ENCODE peak calls at places on chromosomes 4 and X, in six cellular contexts. T is CD4-positive, CD25-positive, alpha-beta regulatory T cell; A is stomach; B is left lung; R is breast epithelium; H is MM.1S. U is an unnamed sample. For H3K36me3, the result is how much of the 10 kb centered on the place peaks cover.

GRCh38 chrX:70432936-70433847 is 10.1 kb downstream of the GDPD2 start:
- DNase-seq in T (no peak), B (no peak), H (peak), A (no peak), R (no peak), U (no peak)

GRCh38 chr4:3193531-3194203 is 55.3 kb upstream of the MSANTD1 start:
- DNase-seq in T (no peak), B (no peak), R (no peak), A (no peak), H (no peak), U (no peak)

GRCh38 chr4:78704981-78705757 is 71.0 kb upstream of the BMP2K start:
- DNase-seq in H (no peak), A (no peak), B (no peak), T (no peak), R (no peak), U (no peak)

GRCh38 chrX:150324035-150324728 is 38.9 kb upstream of the MAMLD1 start:
- DNase-seq in H (no peak), T (no peak), B (no peak), R (no peak), A (no peak), U (no peak)

GRCh38 chrX:154374361-154375155 is at the start of gene FLNA:
- DNase-seq in A (peak), T (no peak), B (no peak), H (peak), R (no peak), U (peak)

GRCh38 chr4:22485751-22486150 is 30.1 kb downstream of the ADGRA3 start:
- DNase-seq in T (no peak), H (no peak), R (no peak), B (no peak), A (no peak), U (no peak)

GRCh38 chr4:187084696-187085095 is 361.0 kb upstream of the FAT1 start:
- DNase-seq in A (no peak), B (no peak), H (no peak), T (no peak), R (no peak), U (no peak)

GRCh38 chrX:54473993-54474859 is 21.8 kb downstream of the FGD1 start:
- DNase-seq in A (no peak), T (no peak), B (no peak), H (no peak), R (no peak), U (no peak)

GRCh38 chrX:121165930-121166359 is 118.5 kb downstream of the GLUD2 start:
- DNase-seq in A (no peak), B (no peak), T (no peak), R (no peak), H (no peak), U (no peak)

GRCh38 chrX:119069762-119070161 is 3.0 kb upstream of the CT47C1 start:
- DNase-seq in A (no peak), T (no peak), B (no peak), R (no peak), H (no peak), U (no peak)

GRCh38 chr4:155705664-155706063 is 39.0 kb downstream of the GUCY1A1 start:
- DNase-seq in H (no peak), B (no peak), T (no peak), A (no peak), R (no peak), U (no peak)

GRCh38 chr4:120658772-120659171 is 263.8 kb downstream of the PRDM5 start:
- DNase-seq in H (no peak), T (no peak), B (no peak), R (no peak), A (no peak), U (no peak)

GRCh38 chr4:85005865-85006377 is 39.4 kb upstream of the WDFY3 start:
- DNase-seq in T (no peak), R (no peak), A (no peak), B (no peak), H (no peak), U (no peak)

GRCh38 chr4:54318904-54319303 is 89.8 kb downstream of the PDGFRA start:
- DNase-seq in B (no peak), H (peak), R (no peak), T (no peak), A (no peak), U (no peak)

GRCh38 chr4:3308691-3309090 is 15.9 kb downstream of the RGS12 start:
- DNase-seq in A (no peak), B (peak), R (peak), T (no peak), H (no peak), U (peak)

GRCh38 chr4:129344058-129344457 is 248.1 kb downstream of the C4orf33 start:
- DNase-seq in B (no peak), T (no peak), H (peak), A (no peak), R (no peak), U (no peak)

GRCh38 chrX:119008122-119008744 is 33.8 kb downstream of the LONRF3 start:
- DNase-seq in B (no peak), R (no peak), T (no peak), A (peak), H (peak), U (no peak)

GRCh38 chrX:9785944-9786741 is at the start of gene SHROOM2:
- DNase-seq in R (no peak), H (no peak), T (no peak), A (peak), B (no peak), U (peak)

GRCh38 chr4:45064741-45065140 is 338.4 kb upstream of the GNPDA2 start:
- DNase-seq in A (no peak), H (no peak), R (no peak), B (no peak), T (no peak), U (no peak)

GRCh38 chr4:65665951-65666523 is 4.3 kb downstream of the EPHA5 start:
- DNase-seq in R (no peak), A (no peak), B (no peak), T (no peak), H (no peak), U (no peak)

GRCh38 chr4:89078300-89078699 is 21.3 kb upstream of the FAM13A start:
- DNase-seq in R (no peak), T (no peak), H (no peak), A (no peak), B (no peak), U (no peak)

GRCh38 chrX:120213438-120214265 is 37.0 kb upstream of the ZBTB33 start:
- DNase-seq in R (no peak), A (peak), B (no peak), T (peak), H (peak), U (no peak)

GRCh38 chrX:40173662-40174593 is 76.2 kb upstream of the BCOR start:
- DNase-seq in A (peak), H (peak), R (no peak), T (peak), B (peak), U (peak)

GRCh38 chrX:40172980-40173661 is 75.4 kb upstream of the BCOR start:
- DNase-seq in T (no peak), B (no peak), R (no peak), H (no peak), A (no peak), U (no peak)

GRCh38 chrX:40175416-40176255 is 77.9 kb upstream of the BCOR start:
- DNase-seq in H (peak), A (peak), B (peak), T (peak), R (no peak), U (peak)

GRCh38 chrX:40176256-40176978 is 78.7 kb upstream of the BCOR start:
- DNase-seq in B (peak), T (peak), R (no peak), H (peak), A (peak), U (peak)

DNA sequence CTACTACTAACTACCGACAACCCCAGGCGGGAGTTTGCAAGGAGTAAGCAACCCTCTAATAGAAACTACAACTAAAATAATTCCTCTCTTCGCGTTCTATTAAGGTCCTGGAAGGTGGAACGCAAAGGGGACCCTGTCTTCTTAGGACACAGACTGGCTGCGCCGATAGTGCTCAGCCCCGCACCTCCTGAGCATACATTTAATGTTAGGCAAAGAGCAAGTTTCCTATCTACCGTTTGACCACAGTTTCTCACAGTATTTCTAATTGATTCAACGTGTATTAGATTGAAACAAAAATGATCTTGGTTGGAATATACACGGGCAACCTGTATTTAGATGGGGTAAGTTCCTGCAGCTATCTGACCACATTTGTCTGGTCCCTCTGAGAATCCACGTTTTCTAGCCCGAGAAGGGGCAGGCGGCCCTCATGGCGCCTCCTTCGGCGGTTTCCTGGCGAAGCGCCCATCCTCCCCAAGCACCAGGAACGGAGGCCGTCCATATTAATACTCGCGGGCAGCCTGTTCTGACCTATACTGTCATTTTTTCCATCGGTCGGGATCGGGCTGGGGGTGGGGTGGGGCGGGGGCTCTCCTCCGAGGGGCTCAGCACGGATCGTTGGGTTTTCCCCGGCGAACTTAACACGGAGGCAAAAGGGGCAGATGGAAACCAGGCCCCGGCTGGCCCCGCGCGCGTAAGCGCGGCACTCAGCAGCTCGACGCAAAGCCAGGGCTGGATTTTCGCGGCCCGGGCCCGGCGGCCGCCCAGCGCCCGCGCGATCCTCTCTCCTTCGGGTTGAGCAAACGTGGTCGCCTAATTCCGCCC is 77.0 kb upstream of the BCOR start:
- DNase-seq in A (peak), B (peak), H (peak), T (no peak), R (no peak), U (peak)
- H3K27ac ChIP-seq in A (peak), B (peak), H (peak), T (peak), R (peak), U (peak)

DNA sequence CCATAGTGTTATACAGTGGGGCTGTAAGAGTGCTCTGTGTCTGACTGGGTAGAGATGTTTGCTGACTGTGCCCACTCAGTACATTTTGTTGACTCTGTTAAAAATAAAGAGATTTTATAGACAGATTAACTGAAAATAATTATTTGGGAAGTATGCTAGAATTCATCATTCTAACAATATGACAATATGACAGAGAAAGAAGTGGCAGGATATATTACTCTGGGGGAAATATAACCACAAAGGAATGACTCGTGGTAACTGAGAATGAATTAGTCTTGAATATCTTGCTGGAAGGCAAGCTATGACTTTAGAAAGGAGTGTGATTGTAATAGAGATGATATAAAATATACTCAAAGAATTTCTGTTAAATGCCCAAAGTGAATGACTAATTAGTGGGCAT is 46.8 kb downstream of the TMEM165 start:
- DNase-seq in A (no peak), H (no peak), B (no peak), T (no peak), R (no peak), U (no peak)
- H3K36me3 ChIP-seq in A (half or more), H (under half), B (under half), T (under half), R (under half), U (under half)

GRCh38 chr4:23999714-24000113 is 109.9 kb upstream of the PPARGC1A start:
- DNase-seq in H (no peak), A (no peak), T (no peak), B (no peak), R (no peak), U (no peak)
- H3K27ac ChIP-seq in H (no peak), A (no peak), T (no peak), B (no peak), R (no peak), U (no peak)

DNA sequence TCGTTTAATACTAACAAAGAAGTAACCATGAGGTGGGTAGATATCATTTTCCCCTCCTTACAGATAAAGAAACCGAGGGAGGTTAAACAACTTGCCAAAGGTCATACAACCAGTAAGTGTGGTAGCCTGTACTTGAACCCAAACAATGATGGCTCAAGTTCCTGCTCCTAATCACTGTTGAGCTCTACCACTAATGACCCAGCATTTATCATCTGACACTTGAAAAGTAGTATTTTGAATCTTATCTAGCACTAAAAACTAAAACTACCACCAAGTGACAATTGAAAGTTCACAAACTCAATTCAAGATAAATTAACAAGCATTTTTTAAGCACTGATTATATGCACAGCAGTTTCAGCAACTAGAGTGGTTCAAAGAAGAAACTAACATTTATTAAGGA is 13.1 kb downstream of the FBXW7 start:
- DNase-seq in B (no peak), T (no peak), A (no peak), H (no peak), R (no peak), U (no peak)
- H3K36me3 ChIP-seq in B (under half), T (under half), A (under half), H (under half), R (under half), U (under half)

DNA sequence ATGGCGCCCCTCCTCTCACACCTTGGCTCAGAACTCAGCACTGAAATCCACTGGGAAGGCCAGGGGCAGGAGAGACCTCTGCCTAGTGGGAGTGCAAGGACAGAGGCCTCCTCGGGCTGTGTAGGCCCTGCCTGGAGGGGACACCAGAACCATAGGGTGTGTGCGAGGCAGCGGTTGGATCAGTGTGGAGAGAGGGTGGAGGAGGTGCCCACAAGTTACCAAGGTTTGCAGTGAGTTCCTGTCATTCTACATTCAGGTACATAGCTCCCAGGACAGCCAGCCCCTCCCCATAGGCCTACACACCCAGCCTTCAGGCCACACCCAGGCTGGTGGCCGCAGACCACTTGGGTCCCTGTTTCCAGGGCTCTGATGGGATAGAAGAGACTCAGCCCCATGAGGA is 19.2 kb upstream of the SPON2 start:
- DNase-seq in T (no peak), B (no peak), R (no peak), H (no peak), A (peak), U (no peak)
- H3K27ac ChIP-seq in T (no peak), B (peak), R (peak), H (no peak), A (peak), U (peak)

GRCh38 chrX:145609951-145610511 is 207.6 kb upstream of the SLITRK2 start:
- DNase-seq in T (no peak), R (no peak), H (no peak), A (no peak), B (no peak), U (no peak)
- H3K36me3 ChIP-seq in T (under half), R (under half), H (under half), A (under half), B (under half), U (under half)

DNA sequence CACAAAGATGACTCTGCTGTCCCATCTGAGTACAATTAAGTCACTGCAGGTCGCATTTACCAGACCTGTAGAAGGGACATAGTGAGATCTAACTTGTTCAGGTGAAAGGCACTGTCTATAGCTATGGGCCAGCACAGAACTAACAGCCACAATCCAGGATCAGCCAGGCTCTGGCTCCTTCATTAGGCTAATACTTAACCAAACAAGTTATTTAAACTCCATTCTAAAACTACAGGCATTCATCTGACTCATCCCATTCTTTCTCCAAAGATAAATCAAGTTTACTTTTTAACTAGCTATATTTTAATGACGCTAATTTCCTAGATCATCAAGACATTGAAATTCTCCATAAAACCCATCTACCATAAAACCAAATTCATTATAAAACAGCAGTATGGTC is 62.5 kb downstream of the STX18 start:
- DNase-seq in A (no peak), B (no peak), T (no peak), R (no peak), H (no peak), U (no peak)
- H3K27ac ChIP-seq in A (no peak), B (no peak), T (no peak), R (no peak), H (no peak), U (no peak)

U was measured in spleen.